ENCODE peak calls at places on chromosomes 11 and 22, in eight cellular contexts. H, M, P, Z, T, U, W and V are unnamed samples.

GRCh38 chr22:39731481-39731880 is 160.9 kb downstream of the CACNA1I start:
- DNase-seq in H (no peak), M (no peak), P (no peak), Z (no peak), T (no peak), U (no peak), W (no peak), V (no peak)

GRCh38 chr11:129976371-129976770 is 26.3 kb downstream of the PRDM10 start:
- DNase-seq in H (no peak), M (no peak), P (no peak), Z (no peak), T (no peak), U (no peak), W (no peak), V (no peak)

GRCh38 chr11:33920838-33921613 is 29.1 kb upstream of the LMO2 start:
- DNase-seq in H (no peak), M (no peak), P (no peak), Z (no peak), T (peak), U (peak), W (peak), V (no peak)

GRCh38 chr11:118565062-118565461 is 669 bp downstream of the IFT46 start:
- DNase-seq in H (peak), M (no peak), P (no peak), Z (no peak), T (peak), U (peak), W (peak), V (peak)

GRCh38 chr11:101453682-101454081 is 130.1 kb downstream of the TRPC6 start:
- DNase-seq in H (no peak), M (no peak), P (no peak), Z (no peak), T (peak), U (peak), W (peak), V (peak)

GRCh38 chr11:64996710-64997380 is at the start of gene BATF2:
- DNase-seq in H (peak), M (peak), P (peak), Z (no peak), T (peak), U (peak), W (peak), V (peak)

GRCh38 chr11:108580043-108580442 is 13.5 kb downstream of the EXPH5 start:
- DNase-seq in H (no peak), M (no peak), P (no peak), Z (no peak), T (no peak), U (no peak), W (no peak), V (no peak)

GRCh38 chr11:83721286-83721685 is 435.1 kb upstream of the CCDC90B start:
- DNase-seq in H (no peak), M (no peak), P (no peak), Z (no peak), T (no peak), U (no peak), W (peak), V (peak)

GRCh38 chr11:72353861-72354260 is 80.5 kb downstream of the CLPB start:
- DNase-seq in H (peak), M (peak), P (no peak), Z (no peak), T (no peak), U (no peak), W (peak), V (no peak)

GRCh38 chr11:128502736-128503135 is 84.6 kb downstream of the ETS1 start:
- DNase-seq in H (no peak), M (no peak), P (no peak), Z (no peak), T (peak), U (peak), W (peak), V (peak)

GRCh38 chr11:21121991-21122390 is 452.6 kb downstream of the NELL1 start:
- DNase-seq in H (no peak), M (no peak), P (no peak), Z (no peak), T (no peak), U (no peak), W (no peak), V (no peak)

GRCh38 chr22:36879775-36880174 is 19.0 kb downstream of the NCF4 start:
- DNase-seq in H (no peak), M (no peak), P (no peak), Z (no peak), T (peak), U (peak), W (peak), V (no peak)

GRCh38 chr11:79390477-79390876 is 50.4 kb downstream of the TENM4 start:
- DNase-seq in H (no peak), M (no peak), P (no peak), Z (peak), T (no peak), U (no peak), W (no peak), V (no peak)

GRCh38 chr11:104451193-104451592 is 287.2 kb upstream of the PDGFD start:
- DNase-seq in H (peak), M (no peak), P (no peak), Z (no peak), T (no peak), U (no peak), W (no peak), V (no peak)

GRCh38 chr22:29359469-29359868 is 28.9 kb downstream of the AP1B1 start:
- DNase-seq in H (peak), M (peak), P (peak), Z (no peak), T (peak), U (peak), W (peak), V (no peak)

GRCh38 chr22:30045001-30045887 is 35.0 kb upstream of the HORMAD2 start:
- DNase-seq in H (no peak), M (no peak), P (no peak), Z (no peak), T (no peak), U (no peak), W (no peak), V (no peak)

GRCh38 chr22:40323681-40324083 is 22.6 kb upstream of the ADSL start:
- DNase-seq in H (no peak), M (no peak), P (no peak), Z (no peak), T (no peak), U (no peak), W (peak), V (no peak)

GRCh38 chr11:555500-556174 is 4.9 kb downstream of the LMNTD2 start:
- DNase-seq in H (peak), M (no peak), P (no peak), Z (no peak), T (no peak), U (no peak), W (no peak), V (no peak)
- TF ChIP-seq EZH2 in H (no peak), M (no peak), P (no peak), Z (no peak), T (no peak), U (peak), W (peak), V (no peak)

GRCh38 chr11:76810151-76810853 is 27.1 kb downstream of the TSKU start:
- DNase-seq in H (no peak), M (no peak), P (no peak), Z (peak), T (no peak), U (no peak), W (peak), V (peak)
- H2AFZ ChIP-seq in H (no peak), M (no peak), P (peak), Z (peak), T (peak), U (peak), W (peak), V (peak)

GRCh38 chr22:45077826-45078334 is 68.1 kb upstream of the PHF21B start:
- DNase-seq in H (no peak), M (no peak), P (no peak), Z (no peak), T (no peak), U (no peak), W (no peak), V (no peak)
- H3K4me2 ChIP-seq in H (no peak), M (no peak), P (no peak), Z (no peak), T (no peak), U (no peak), W (no peak), V (no peak)

GRCh38 chr11:75668508-75669297 is at the start of gene MAP6:
- DNase-seq in H (peak), M (no peak), P (peak), Z (peak), T (peak), U (no peak), W (peak), V (peak)
- TF ChIP-seq EZH2 in H (peak), M (no peak), P (no peak), Z (peak), T (peak), U (peak), W (no peak), V (no peak)

DNA sequence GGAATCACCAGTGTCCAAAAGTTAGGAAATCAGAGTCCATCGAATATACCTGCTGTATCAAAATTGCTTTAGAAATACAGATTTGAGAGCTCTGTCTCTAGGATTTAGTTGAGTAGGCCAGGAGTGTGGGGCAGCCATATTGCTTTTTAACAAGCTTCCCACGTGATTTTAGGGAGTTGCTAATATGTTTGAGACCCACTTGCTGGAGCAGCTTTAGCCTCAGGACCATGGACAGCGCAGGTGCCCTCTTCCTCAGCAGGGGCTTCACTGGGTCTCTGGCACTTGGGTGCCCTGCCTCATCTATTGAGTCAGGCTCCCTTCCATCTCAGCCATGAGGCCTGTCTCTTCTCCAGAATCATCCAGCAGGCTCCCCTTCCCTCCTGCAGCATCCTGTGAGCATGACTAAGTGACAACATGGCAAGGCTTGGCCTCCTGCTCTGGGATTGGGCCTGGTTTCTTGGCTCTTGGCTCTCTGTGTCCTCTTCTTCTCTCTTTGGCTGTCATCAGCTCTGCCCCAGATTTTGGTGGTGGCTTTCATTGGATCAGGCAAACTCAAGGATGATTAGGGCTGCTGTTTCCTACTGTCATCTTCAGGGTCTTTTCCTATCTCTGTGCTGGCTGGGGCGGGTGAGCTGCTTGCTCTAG is 70.0 kb downstream of the SGSM1 start:
- DNase-seq in H (peak), M (no peak), P (peak), Z (peak), T (peak), U (no peak), W (peak), V (no peak)
- H2AFZ ChIP-seq in H (no peak), M (no peak), P (no peak), Z (no peak), T (no peak), U (no peak), W (no peak), V (no peak)

DNA sequence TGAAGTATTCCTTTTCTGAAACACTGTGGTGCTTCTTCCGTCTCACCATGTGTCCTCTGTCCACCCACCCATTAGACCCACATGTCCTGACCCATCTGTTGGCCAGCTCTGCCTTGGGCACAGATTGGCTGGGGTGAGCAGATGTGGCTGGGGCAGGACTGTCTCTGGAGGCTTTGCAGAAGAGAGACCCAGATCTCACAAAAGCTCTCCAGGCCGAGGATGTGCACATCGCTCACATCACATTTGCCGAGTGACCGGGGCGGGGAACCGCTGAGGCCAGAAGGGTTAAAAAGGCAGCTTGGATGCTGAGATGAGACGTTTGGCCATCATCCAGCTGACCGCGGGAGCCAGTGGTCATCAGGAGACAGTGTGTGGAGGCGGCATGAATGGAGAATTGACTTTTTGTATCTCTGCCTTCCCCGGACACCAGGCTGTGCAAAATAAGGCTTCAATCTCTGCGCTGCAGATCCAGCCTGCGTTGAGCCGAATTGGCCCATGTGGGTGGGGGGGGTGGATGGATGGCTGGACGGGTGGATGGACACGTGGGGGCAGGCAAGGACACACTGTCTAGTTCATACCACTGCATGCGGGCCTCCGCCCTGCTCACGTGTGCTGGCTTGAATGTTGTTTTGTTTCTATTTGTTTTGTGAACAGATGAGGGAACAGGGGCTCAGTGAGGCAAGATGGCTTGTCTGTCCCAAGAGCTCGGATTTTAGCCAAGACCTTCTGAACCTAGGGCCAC is 6.1 kb downstream of the IFITM10 start:
- DNase-seq in H (no peak), M (no peak), P (no peak), Z (no peak), T (no peak), U (no peak), W (peak), V (no peak)
- H3K4me2 ChIP-seq in H (no peak), M (no peak), P (no peak), Z (no peak), T (no peak), U (no peak), W (no peak), V (no peak)

GRCh38 chr11:12529793-12530192 is 144.4 kb upstream of the TEAD1 start:
- DNase-seq in H (no peak), M (no peak), P (no peak), Z (no peak), T (no peak), U (no peak), W (peak), V (no peak)
- TF ChIP-seq EZH2 in H (no peak), M (no peak), P (no peak), Z (no peak), T (no peak), U (no peak), W (no peak), V (no peak)

DNA sequence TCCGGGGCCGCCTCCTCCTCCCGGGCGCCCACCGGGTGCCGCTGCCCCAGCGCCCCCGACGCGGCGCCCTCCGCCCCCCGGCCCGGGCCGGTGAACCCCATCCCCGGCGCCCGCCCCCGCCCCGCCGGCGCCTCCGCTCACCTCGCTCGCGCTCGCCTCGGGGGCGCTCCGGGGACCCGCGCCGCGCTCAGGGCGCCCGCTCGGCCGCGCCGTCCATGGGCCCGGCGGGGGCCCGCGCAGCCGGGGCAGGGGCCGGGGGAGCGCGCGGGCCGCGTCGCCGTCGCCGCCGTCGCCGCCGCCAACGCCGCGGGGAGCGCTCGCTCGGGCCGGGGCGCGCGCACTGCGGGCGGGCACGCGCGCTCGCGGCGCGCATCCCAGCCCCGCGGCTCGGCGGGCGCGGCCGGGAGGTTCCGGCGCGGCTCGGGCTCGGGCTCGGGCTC is 291 bp downstream of the DUSP8 start:
- DNase-seq in H (no peak), M (no peak), P (no peak), Z (no peak), T (no peak), U (no peak), W (no peak), V (no peak)
- H2AFZ ChIP-seq in H (no peak), M (no peak), P (no peak), Z (no peak), T (no peak), U (no peak), W (no peak), V (no peak)